ENCODE peak calls at places on chromosomes 12 and 14, in nine cellular contexts. Q is epithelial cell of esophagus; Y is RWPE2; A is CD8-positive, alpha-beta T cell; I is kidney; G is natural killer cell; C is omental fat pad; H is GM23338; P is choroid plexus epithelial cell. X is an unnamed sample.

GRCh38 chr12:132615579-132616066 is 3.0 kb upstream of the P2RX2 start:
- DNase-seq in Q (no peak), Y (no peak), A (no peak), I (no peak), G (no peak), C (no peak), H (no peak), P (no peak), X (no peak)

GRCh38 chr12:62581288-62582064 is 114.8 kb downstream of the MON2 start:
- DNase-seq in Q (peak; percentile 58), Y (no peak), A (no peak), I (no peak), G (no peak), C (no peak), H (peak; percentile 71), P (peak; percentile 80), X (no peak)

GRCh38 chr14:63388766-63389431 is 70.2 kb upstream of the GPHB5 start:
- DNase-seq in Q (peak; percentile 65), Y (no peak), A (peak; percentile 15), I (peak; percentile 68), G (peak; percentile 57), C (peak; percentile 40), H (peak; percentile 81), P (peak; percentile 81), X (no peak)

GRCh38 chr12:11839093-11839641 is 189.7 kb downstream of the ETV6 start:
- DNase-seq in Q (peak; percentile 33), Y (no peak), A (no peak), I (no peak), G (no peak), C (no peak), H (no peak), P (peak; percentile 49), X (no peak)

GRCh38 chr12:47188576-47189441 is 109.0 kb upstream of the AMIGO2 start:
- DNase-seq in Q (peak; percentile 58), Y (no peak), A (no peak), I (no peak), G (no peak), C (no peak), H (no peak), P (peak; percentile 88), X (no peak)

GRCh38 chr14:96847451-96847850 is 50.3 kb downstream of the VRK1 start:
- DNase-seq in Q (no peak), Y (no peak), A (no peak), I (no peak), G (no peak), C (no peak), H (no peak), P (no peak), X (no peak)

GRCh38 chr12:17411662-17412061 is 678.3 kb downstream of the RERGL start:
- DNase-seq in Q (no peak), Y (no peak), A (no peak), I (no peak), G (no peak), C (no peak), H (no peak), P (no peak), X (no peak)

GRCh38 chr12:104171785-104172563 is 34.0 kb upstream of the NFYB start:
- DNase-seq in Q (no peak), Y (no peak), A (no peak), I (no peak), G (no peak), C (no peak), H (peak; percentile 65), P (no peak), X (no peak)

GRCh38 chr14:95065411-95065810 is 91.9 kb downstream of the DICER1 start:
- DNase-seq in Q (no peak), Y (no peak), A (no peak), I (no peak), G (no peak), C (no peak), H (no peak), P (no peak), X (no peak)

GRCh38 chr14:59187802-59188460 is 536 bp upstream of the DAAM1 start:
- DNase-seq in Q (peak; percentile 19), Y (no peak), A (peak; percentile 12), I (no peak), G (peak; percentile 40), C (no peak), H (peak; percentile 45), P (no peak), X (no peak)

GRCh38 chr14:34436118-34436905 is 25.7 kb downstream of the SPTSSA start:
- DNase-seq in Q (peak; percentile 23), Y (no peak), A (no peak), I (no peak), G (no peak), C (no peak), H (no peak), P (peak; percentile 93), X (no peak)

DNA sequence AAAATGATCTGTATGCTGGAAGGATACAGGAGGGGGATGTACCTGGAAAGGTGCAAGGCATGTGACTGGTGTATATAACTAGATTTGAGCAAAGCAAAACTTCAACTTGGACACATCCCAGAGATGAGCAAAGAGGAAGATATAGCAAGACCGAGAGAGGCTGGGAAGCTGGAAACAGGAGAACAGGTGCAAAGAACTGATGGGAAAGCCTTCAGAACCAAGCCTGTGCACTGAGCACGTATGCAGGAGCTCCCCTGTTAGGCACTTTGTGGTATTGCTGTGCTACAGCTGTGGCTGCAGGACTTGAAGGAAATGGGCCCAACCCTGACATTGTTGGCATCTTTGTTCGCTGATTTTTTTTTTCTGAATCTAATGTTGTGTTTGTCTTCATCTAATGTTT is 120.7 kb upstream of the PWP1 start:
- DNase-seq in Q (peak; percentile 61), Y (no peak), A (no peak), I (no peak), G (no peak), C (no peak), H (peak; percentile 82), P (peak; percentile 72), X (no peak)
- TF ChIP-seq CTCF in Q (peak; percentile 88), Y (peak; percentile 18), A (peak; percentile 36), I (peak; percentile 36), G (peak; percentile 23), C (no peak), H (peak; percentile 57), P (peak; percentile 83), X (peak; percentile 26)

DNA sequence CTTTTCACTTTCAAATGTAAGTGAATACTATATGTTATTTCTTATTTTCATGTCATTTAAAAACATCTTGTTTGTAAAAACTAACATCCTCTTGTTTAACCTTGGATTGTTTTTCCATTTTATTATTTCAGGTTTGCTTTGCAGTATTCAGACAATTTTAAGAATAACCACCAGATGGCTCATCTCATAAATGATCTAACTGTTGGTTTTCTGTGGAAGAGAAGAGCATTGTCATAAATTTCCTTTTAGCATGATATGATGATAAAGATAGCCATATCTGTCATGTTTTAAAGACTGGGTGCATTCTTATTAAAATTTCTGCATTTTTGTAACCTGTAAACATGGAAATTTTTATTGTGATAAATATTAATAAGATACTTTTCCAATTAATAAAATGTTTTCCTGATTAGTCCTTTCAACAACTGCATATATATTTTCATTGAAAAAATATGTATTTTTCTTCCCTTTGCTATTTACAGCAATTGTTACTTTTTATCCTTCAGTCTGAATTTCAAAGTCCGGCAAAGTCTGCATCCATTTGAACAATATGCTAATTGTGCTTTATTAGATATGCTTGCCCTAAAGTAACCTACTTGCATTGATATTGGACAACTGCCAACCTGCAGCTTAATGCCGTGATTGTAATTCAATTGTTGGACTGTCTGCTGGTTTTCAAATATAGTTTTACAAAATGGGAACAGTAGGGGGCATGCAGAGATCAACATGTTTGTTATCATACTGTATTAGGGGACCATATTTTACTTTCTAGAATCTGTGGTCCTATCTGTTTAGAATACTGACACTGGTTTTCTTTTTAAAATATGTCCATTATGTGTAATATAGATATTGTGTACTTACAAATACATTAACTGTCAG is 163.4 kb downstream of the GARIN6 start:
- DNase-seq in Q (peak; percentile 15), Y (no peak), A (no peak), I (no peak), G (no peak), C (no peak), H (peak; percentile 18), P (peak; percentile 39), X (no peak)
- TF ChIP-seq CTCF in Q (peak; percentile 18), Y (peak; percentile 53), A (no peak), I (peak; percentile 27), G (no peak), C (no peak), H (peak; percentile 44), P (peak; percentile 45), X (peak; percentile 79)

GRCh38 chr12:31015215-31015614 is 58.4 kb upstream of the DDX11 start:
- DNase-seq in Q (no peak), Y (no peak), A (no peak), I (no peak), G (no peak), C (no peak), H (no peak), P (no peak), X (no peak)

GRCh38 chr12:31008961-31009840 is 64.5 kb upstream of the DDX11 start:
- DNase-seq in Q (no peak), Y (no peak), A (no peak), I (no peak), G (no peak), C (no peak), H (no peak), P (no peak), X (no peak)

GRCh38 chr12:31011336-31011735 is 62.3 kb upstream of the DDX11 start:
- DNase-seq in Q (no peak), Y (no peak), A (no peak), I (peak; percentile 43), G (no peak), C (no peak), H (no peak), P (no peak), X (no peak)

GRCh38 chr12:31009976-31010375 is 63.7 kb upstream of the DDX11 start:
- DNase-seq in Q (no peak), Y (no peak), A (no peak), I (no peak), G (no peak), C (no peak), H (no peak), P (no peak), X (no peak)

DNA sequence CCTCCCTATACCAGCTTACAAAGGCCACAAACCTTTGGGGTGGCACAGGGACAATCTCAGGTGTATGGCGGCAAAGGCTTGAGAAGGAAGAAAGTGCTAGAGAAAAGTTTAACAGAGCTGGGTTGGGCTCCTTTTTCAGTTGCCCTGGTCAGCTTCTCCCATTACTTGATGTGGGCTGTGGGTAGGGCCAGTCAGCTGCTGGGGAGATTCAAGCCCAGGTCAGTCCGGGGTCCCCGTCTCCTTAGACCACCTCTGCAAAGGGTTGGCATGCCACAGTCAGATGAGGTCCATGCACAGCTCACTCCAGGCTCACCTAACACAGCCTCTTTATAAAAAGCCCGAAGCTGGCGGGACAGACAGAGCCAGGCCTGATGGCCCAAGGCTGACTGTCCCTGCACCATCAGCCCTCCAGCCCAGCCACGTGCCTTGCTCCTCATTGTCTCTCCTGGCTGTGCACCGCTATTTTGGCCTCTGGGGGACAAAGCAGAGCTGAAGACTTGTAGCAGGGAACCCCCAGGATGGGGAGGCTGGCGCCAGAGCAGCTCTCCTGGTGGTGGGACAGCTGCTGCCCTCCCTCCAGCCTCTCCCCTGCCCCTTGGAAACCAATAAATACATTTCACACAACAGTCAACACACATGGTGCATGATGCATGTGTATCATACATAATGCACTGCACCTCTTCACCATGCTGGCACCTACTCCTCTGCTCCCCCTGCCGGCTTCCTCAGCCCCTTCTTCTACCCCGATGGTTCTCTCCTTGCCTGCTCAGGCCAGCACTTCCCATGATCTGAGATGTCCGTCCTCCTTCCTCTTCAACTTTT is 61.7 kb upstream of the DDX11 start:
- DNase-seq in Q (no peak), Y (no peak), A (no peak), I (peak; percentile 52), G (no peak), C (no peak), H (no peak), P (no peak), X (peak; percentile 59)
- TF ChIP-seq CTCF in Q (peak; percentile 28), Y (no peak), A (no peak), I (no peak), G (no peak), C (no peak), H (no peak), P (peak; percentile 49), X (no peak)

GRCh38 chr12:81610955-81611889 is 147.9 kb downstream of the PPFIA2 start:
- DNase-seq in Q (peak; percentile 28), Y (peak; percentile 29), A (no peak), I (peak; percentile 34), G (no peak), C (no peak), H (peak; percentile 61), P (peak; percentile 43), X (no peak)
- TF ChIP-seq CTCF in Q (peak; percentile 57), Y (peak; percentile 42), A (no peak), I (no peak), G (no peak), C (no peak), H (peak; percentile 52), P (peak; percentile 66), X (peak; percentile 60)

X was measured in chondrocyte.